ENCODE peak calls at places on chromosomes 16 and 17, in four cellular contexts. F is H1, O is GM12878, R is HepG2. X is an unnamed sample.

GRCh38 chr16:11511328-11511727 is 75.4 kb downstream of the LITAF start:
- DNase-seq in F (no peak), O (no peak), R (no peak), X (no peak)

GRCh38 chr16:58510097-58510775 is 5.1 kb upstream of the SETD6 start:
- DNase-seq in F (no peak), O (no peak), R (no peak), X (no peak)

GRCh38 chr16:6021544-6021943 is 923.9 kb upstream of the EEF2KMT start:
- DNase-seq in F (no peak), O (no peak), R (no peak), X (no peak)

GRCh38 chr17:74522381-74523090 is 8.7 kb downstream of the CD300LB start:
- DNase-seq in F (no peak), O (no peak), R (no peak), X (no peak)

GRCh38 chr16:29678691-29679267 is at the start of gene QPRT:
- DNase-seq in F (peak), O (no peak), R (peak), X (peak)

GRCh38 chr16:874366-875181 is 74.0 kb upstream of the GNG13 start:
- DNase-seq in F (no peak), O (no peak), R (no peak), X (no peak)

GRCh38 chr16:10870137-10870776 is 6.7 kb upstream of the CIITA start:
- DNase-seq in F (no peak), O (no peak), R (peak), X (no peak)

GRCh38 chr17:27471321-27472269 is 15.3 kb downstream of the KSR1 start:
- DNase-seq in F (no peak), O (peak), R (no peak), X (no peak)

GRCh38 chr17:74935585-74936469 is at the start of gene OTOP3:
- DNase-seq in F (no peak), O (no peak), R (no peak), X (no peak)

GRCh38 chr17:63140255-63140654 is 174.2 kb downstream of the TANC2 start:
- DNase-seq in F (no peak), O (peak), R (no peak), X (no peak)

GRCh38 chr16:89277049-89277448 is 59.5 kb downstream of the ZNF778 start:
- DNase-seq in F (no peak), O (no peak), R (no peak), X (no peak)

GRCh38 chr17:77364381-77364911 is 223.7 kb downstream of the SEC14L1 start:
- DNase-seq in F (no peak), O (no peak), R (no peak), X (no peak)

GRCh38 chr17:46978489-46979022 is 497 bp downstream of the RPRML start:
- DNase-seq in F (no peak), O (no peak), R (no peak), X (no peak)

GRCh38 chr17:60971515-60972369 is 294.1 kb downstream of the BCAS3 start:
- DNase-seq in F (peak), O (peak), R (peak), X (peak)

GRCh38 chr17:12815642-12816141 is 26.4 kb downstream of the ARHGAP44 start:
- DNase-seq in F (no peak), O (peak), R (no peak), X (no peak)

GRCh38 chr16:3980311-3981111 is 100.0 kb upstream of the CREBBP start:
- DNase-seq in F (no peak), O (no peak), R (no peak), X (no peak)

GRCh38 chr17:7842950-7843535 is 9.0 kb downstream of the KDM6B start:
- DNase-seq in F (no peak), O (no peak), R (peak), X (peak)

GRCh38 chr17:51118330-51119195 is 2.1 kb downstream of the SPAG9 start:
- DNase-seq in F (no peak), O (no peak), R (peak), X (no peak)

GRCh38 chr17:21425736-21426135 is 49.6 kb downstream of the KCNJ12 start:
- DNase-seq in F (no peak), O (no peak), R (no peak), X (no peak)

GRCh38 chr16:30005341-30006094 is 5.3 kb downstream of the DOC2A start:
- DNase-seq in F (no peak), O (no peak), R (peak), X (peak)

GRCh38 chr17:76000016-76000754 is 470 bp upstream of the CDK3 start:
- DNase-seq in F (peak), O (no peak), R (peak), X (peak)

GRCh38 chr16:56262148-56262878 is 71.0 kb downstream of the GNAO1 start:
- DNase-seq in F (no peak), O (no peak), R (no peak), X (no peak)

GRCh38 chr16:56264609-56264972 is 73.3 kb downstream of the GNAO1 start:
- DNase-seq in F (no peak), O (no peak), R (no peak), X (no peak)

GRCh38 chr16:56262879-56263245 is 71.6 kb downstream of the GNAO1 start:
- DNase-seq in F (no peak), O (no peak), R (no peak), X (no peak)

GRCh38 chr16:56265184-56265583 is 73.9 kb downstream of the GNAO1 start:
- DNase-seq in F (no peak), O (no peak), R (no peak), X (no peak)

GRCh38 chr16:56263711-56264608 is 72.7 kb downstream of the GNAO1 start:
- DNase-seq in F (no peak), O (no peak), R (peak), X (no peak)
- TF ChIP-seq JUND in F (no peak), O (no peak), R (peak), X (no peak)

GRCh38 chr17:55417411-55418268 is 4.0 kb downstream of the MMD start:
- DNase-seq in F (no peak), O (no peak), R (no peak), X (no peak)
- TF ChIP-seq JUND in F (no peak), O (no peak), R (no peak), X (no peak)

GRCh38 chr17:42677012-42677857 is 441 bp upstream of the PLEKHH3 start:
- DNase-seq in F (peak), O (peak), R (peak), X (peak)

GRCh38 chr17:42675984-42676423 is 790 bp downstream of the PLEKHH3 start:
- DNase-seq in F (no peak), O (no peak), R (no peak), X (peak)

GRCh38 chr17:42677921-42678781 is 1.4 kb upstream of the PLEKHH3 start:
- DNase-seq in F (no peak), O (no peak), R (peak), X (peak)

GRCh38 chr17:42675348-42675983 is 1.3 kb downstream of the PLEKHH3 start:
- DNase-seq in F (no peak), O (no peak), R (no peak), X (no peak)

GRCh38 chr17:42676424-42677011 is at the start of gene PLEKHH3:
- DNase-seq in F (no peak), O (no peak), R (no peak), X (no peak)
- TF ChIP-seq JUND in F (no peak), O (no peak), R (no peak), X (no peak)

GRCh38 chr17:79905832-79906231 is 66.6 kb upstream of the CBX4 start:
- DNase-seq in F (no peak), O (no peak), R (peak), X (peak)
- TF ChIP-seq JUND in F (no peak), O (no peak), R (peak), X (no peak)

GRCh38 chr16:86640265-86640843 is 62.0 kb downstream of the FOXL1 start:
- DNase-seq in F (no peak), O (no peak), R (no peak), X (no peak)
- TF ChIP-seq JUND in F (no peak), O (no peak), R (no peak), X (no peak)

GRCh38 chr16:68756250-68757051 is 19.4 kb downstream of the CDH1 start:
- DNase-seq in F (no peak), O (peak), R (no peak), X (peak)
- TF ChIP-seq JUND in F (no peak), O (peak), R (no peak), X (peak)